ENCODE peak calls at places on chromosomes 3 and 15, in eight cellular contexts. V, M, X, L, Y, S, K and O are unnamed samples.
A peak's percentile ranks its signal among the peaks of the same experiment; 100 is the strongest.

GRCh38 chr3:139327231-139327630 is 16.6 kb upstream of the MRPS22 start:
- DNase-seq in V (no peak), M (no peak), X (no peak), L (no peak), Y (no peak), S (no peak), K (no peak), O (no peak)

GRCh38 chr3:188801393-188801792 is 370.4 kb upstream of the TPRG1 start:
- DNase-seq in V (no peak), M (no peak), X (no peak), L (no peak), Y (no peak), S (no peak), K (no peak), O (no peak)

GRCh38 chr3:36866358-36866757 is 78.5 kb downstream of the TRANK1 start:
- DNase-seq in V (no peak), M (no peak), X (no peak), L (no peak), Y (no peak), S (no peak), K (no peak), O (no peak)

GRCh38 chr3:127763816-127764215 is 58.5 kb downstream of the MGLL start:
- DNase-seq in V (no peak), M (no peak), X (no peak), L (no peak), Y (no peak), S (no peak), K (no peak), O (no peak)

GRCh38 chr3:152076148-152076547 is 192.6 kb upstream of the MBNL1 start:
- DNase-seq in V (no peak), M (no peak), X (no peak), L (no peak), Y (no peak), S (no peak), K (peak; percentile 10), O (no peak)

GRCh38 chr3:78972617-78973301 is 795.0 kb downstream of the ROBO1 start:
- DNase-seq in V (no peak), M (no peak), X (no peak), L (peak; percentile 54), Y (no peak), S (no peak), K (no peak), O (no peak)

GRCh38 chr3:168998792-168999191 is 664.7 kb downstream of the MECOM start:
- DNase-seq in V (no peak), M (no peak), X (no peak), L (no peak), Y (no peak), S (no peak), K (peak; percentile 42), O (no peak)

GRCh38 chr15:60620707-60621106 is 141.8 kb upstream of the ICE2 start:
- DNase-seq in V (no peak), M (no peak), X (no peak), L (no peak), Y (no peak), S (no peak), K (no peak), O (no peak)

GRCh38 chr3:14128724-14129123 is 3.9 kb downstream of the TMEM43 start:
- DNase-seq in V (no peak), M (no peak), X (no peak), L (no peak), Y (no peak), S (no peak), K (no peak), O (no peak)

GRCh38 chr3:16441306-16441898 is 72.1 kb downstream of the RFTN1 start:
- DNase-seq in V (no peak), M (no peak), X (no peak), L (no peak), Y (peak; percentile 36), S (no peak), K (no peak), O (no peak)

GRCh38 chr15:61994216-61994615 is 66.0 kb downstream of the VPS13C start:
- DNase-seq in V (no peak), M (no peak), X (no peak), L (no peak), Y (no peak), S (no peak), K (no peak), O (no peak)

GRCh38 chr3:14452676-14453367 is 50.4 kb downstream of the SLC6A6 start:
- DNase-seq in V (no peak), M (no peak), X (peak; percentile 83), L (no peak), Y (no peak), S (no peak), K (peak; percentile 100), O (peak; percentile 73)

GRCh38 chr3:10926831-10927521 is 65.6 kb upstream of the SLC6A1 start:
- DNase-seq in V (no peak), M (no peak), X (no peak), L (no peak), Y (no peak), S (no peak), K (peak; percentile 23), O (no peak)

GRCh38 chr3:135992072-135992471 is 26.5 kb downstream of the PPP2R3A start:
- DNase-seq in V (no peak), M (no peak), X (no peak), L (no peak), Y (no peak), S (no peak), K (peak; percentile 90), O (peak; percentile 40)

GRCh38 chr3:39147711-39148115 is 5.7 kb downstream of the CSRNP1 start:
- DNase-seq in V (no peak), M (no peak), X (no peak), L (no peak), Y (no peak), S (peak; percentile 55), K (peak; percentile 84), O (no peak)

GRCh38 chr3:111747490-111747889 is 111.6 kb upstream of the PHLDB2 start:
- DNase-seq in V (no peak), M (no peak), X (no peak), L (no peak), Y (no peak), S (no peak), K (peak; percentile 40), O (no peak)

GRCh38 chr3:175260145-175260794 is 401.1 kb downstream of the NAALADL2 start:
- DNase-seq in V (no peak), M (no peak), X (no peak), L (no peak), Y (no peak), S (no peak), K (no peak), O (no peak)

GRCh38 chr3:10804183-10804648 is 11.8 kb upstream of the SLC6A11 start:
- DNase-seq in V (no peak), M (no peak), X (no peak), L (no peak), Y (no peak), S (no peak), K (no peak), O (peak; percentile 36)

GRCh38 chr3:136120373-136121348 is 75.5 kb downstream of the MSL2 start:
- DNase-seq in V (no peak), M (no peak), X (no peak), L (no peak), Y (no peak), S (no peak), K (no peak), O (no peak)

GRCh38 chr3:63964287-63965073 is 52.3 kb upstream of the SCAANT1 start:
- DNase-seq in V (no peak), M (no peak), X (no peak), L (no peak), Y (no peak), S (no peak), K (no peak), O (no peak)

GRCh38 chr15:65101418-65101890 is 13.5 kb downstream of the UBAP1L start:
- DNase-seq in V (no peak), M (peak; percentile 73), X (peak; percentile 68), L (peak; percentile 50), Y (peak; percentile 78), S (peak; percentile 68), K (peak; percentile 53), O (peak; percentile 22)

DNA sequence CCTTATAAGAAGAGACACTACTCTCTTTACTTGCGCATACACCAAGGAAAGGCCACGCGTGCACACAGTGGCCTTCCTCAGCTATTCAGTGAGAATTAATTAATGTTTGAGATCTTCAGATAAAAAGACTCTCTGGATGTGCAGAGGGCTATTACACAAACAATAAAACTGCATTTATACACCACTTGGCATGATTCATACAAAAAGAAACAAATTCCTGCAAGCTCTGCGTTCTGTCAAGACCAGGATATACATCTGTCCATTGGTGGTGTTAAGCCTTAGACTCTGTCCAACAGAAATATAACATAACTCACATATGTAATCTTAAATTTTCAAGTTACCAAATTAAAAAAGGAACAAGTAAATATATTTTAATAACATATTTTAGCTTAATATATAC is 55.2 kb upstream of the TSC22D2 start:
- DNase-seq in V (no peak), M (no peak), X (no peak), L (no peak), Y (no peak), S (no peak), K (no peak), O (no peak)
- H3K27ac ChIP-seq in V (no peak overlapping the region), M (no peak overlapping the region), X (no peak overlapping the region), L (no peak overlapping the region), Y (no peak overlapping the region), S (no peak overlapping the region), K (no peak overlapping the region), O (no peak overlapping the region)

GRCh38 chr3:8837172-8837571 is 67.8 kb upstream of the OXTR start:
- DNase-seq in V (no peak), M (no peak), X (no peak), L (no peak), Y (no peak), S (peak; percentile 9), K (no peak), O (no peak)
- TF ChIP-seq MAX in V (no peak), M (no peak), X (no peak), L (no peak), Y (no peak), S (peak; percentile 37), K (no peak), O (no peak)

GRCh38 chr3:183554377-183554776 is 1.1 kb downstream of the KLHL6 start:
- DNase-seq in V (no peak), M (no peak), X (no peak), L (no peak), Y (no peak), S (peak; percentile 37), K (peak; percentile 57), O (no peak)
- H3K4me3 ChIP-seq in V (peak overlapping the region; percentile 75), M (no peak overlapping the region), X (no peak overlapping the region), L (no peak overlapping the region), Y (no peak overlapping the region), S (no peak overlapping the region), K (peak overlapping the region; percentile 75), O (no peak overlapping the region)

GRCh38 chr3:179652467-179653105 is at the start of gene USP13:
- DNase-seq in V (no peak), M (no peak), X (peak; percentile 48), L (peak; percentile 51), Y (peak; percentile 95), S (peak; percentile 34), K (peak; percentile 81), O (peak; percentile 66)

GRCh38 chr3:179653777-179654117 is 907 bp downstream of the USP13 start:
- DNase-seq in V (no peak), M (no peak), X (peak; percentile 7), L (no peak), Y (no peak), S (no peak), K (no peak), O (no peak)

GRCh38 chr3:179651687-179652466 is 963 bp upstream of the USP13 start:
- DNase-seq in V (no peak), M (no peak), X (no peak), L (no peak), Y (peak; percentile 17), S (no peak), K (no peak), O (no peak)

GRCh38 chr3:179655236-179655635 is 2.4 kb downstream of the USP13 start:
- DNase-seq in V (no peak), M (no peak), X (no peak), L (no peak), Y (no peak), S (no peak), K (no peak), O (no peak)

GRCh38 chr3:179653106-179653776 is 401 bp downstream of the USP13 start:
- DNase-seq in V (no peak), M (no peak), X (peak; percentile 24), L (peak; percentile 45), Y (peak; percentile 82), S (peak; percentile 64), K (peak; percentile 80), O (peak; percentile 12)
- H3K27ac ChIP-seq in V (peak overlapping the region; percentile 73), M (peak overlapping the region; percentile 81), X (peak overlapping the region; percentile 93), L (peak overlapping the region; percentile 86), Y (peak overlapping the region; percentile 90), S (no peak overlapping the region), K (peak overlapping the region; percentile 80), O (peak overlapping the region; percentile 85)